ENCODE peak calls at places on chromosomes 13 and 19, in ten cellular contexts. G, J, N, H, E, Q, T, X, W and V are unnamed samples.

GRCh38 chr13:67023088-67023893 is 206.8 kb downstream of the PCDH9 start:
- DNase-seq in T (no peak), X (no peak), N (no peak), J (peak; percentile 54), W (no peak), Q (peak; percentile 37), G (no peak), E (no peak), H (peak; percentile 74), V (no peak)

GRCh38 chr13:47190696-47191095 is 293.8 kb upstream of the HTR2A start:
- DNase-seq in T (no peak), J (no peak), G (no peak), Q (no peak), N (no peak), X (no peak), E (no peak), H (no peak), W (no peak), V (no peak)

GRCh38 chr13:46668906-46669525 is 116.0 kb downstream of the LRCH1 start:
- DNase-seq in J (no peak), N (no peak), H (no peak), T (no peak), E (no peak), G (no peak), X (no peak), W (no peak), Q (no peak), V (no peak)

GRCh38 chr13:27137759-27138158 is 33.9 kb downstream of the USP12 start:
- DNase-seq in G (no peak), H (no peak), J (no peak), X (no peak), N (peak; percentile 60), W (no peak), T (no peak), E (no peak), Q (no peak), V (no peak)

GRCh38 chr13:29684441-29684840 is 89.0 kb upstream of the SLC7A1 start:
- DNase-seq in J (no peak), G (no peak), E (no peak), N (no peak), Q (no peak), X (no peak), W (no peak), T (no peak), H (peak; percentile 46), V (no peak)

GRCh38 chr13:113981201-113981605 is 7.3 kb upstream of the C13orf46 start:
- DNase-seq in Q (no peak), E (peak; percentile 81), H (no peak), X (no peak), G (no peak), J (peak; percentile 65), T (no peak), W (peak; percentile 90), N (no peak), V (peak; percentile 100)

GRCh38 chr19:4119763-4120162 is 4.2 kb downstream of the MAP2K2 start:
- DNase-seq in H (no peak), J (no peak), T (no peak), Q (no peak), G (no peak), X (no peak), W (no peak), E (no peak), N (no peak), V (no peak)

GRCh38 chr19:53864308-53864836 is 3.3 kb upstream of the MYADM start:
- DNase-seq in E (no peak), T (no peak), G (no peak), N (peak; percentile 35), J (no peak), X (peak; percentile 80), H (no peak), Q (no peak), W (no peak), V (no peak)

GRCh38 chr19:29666634-29667389 is 1.6 kb downstream of the PLEKHF1 start:
- DNase-seq in H (peak; percentile 80), T (no peak), Q (no peak), W (peak; percentile 58), X (no peak), E (peak; percentile 67), J (peak; percentile 76), N (no peak), G (no peak), V (no peak)

GRCh38 chr13:100537951-100538462 is 50.6 kb downstream of the GGACT start:
- DNase-seq in X (no peak), J (no peak), H (no peak), E (no peak), G (no peak), W (no peak), T (no peak), Q (no peak), N (no peak), V (no peak)

GRCh38 chr19:17777840-17778620 is 16.9 kb upstream of the B3GNT3 start:
- DNase-seq in T (no peak), N (no peak), Q (peak; percentile 79), H (no peak), X (peak; percentile 43), W (peak; percentile 88), G (peak; percentile 71), E (no peak), J (peak; percentile 94), V (peak; percentile 38)

GRCh38 chr13:108113407-108113806 is 101.9 kb downstream of the LIG4 start:
- DNase-seq in T (no peak), X (no peak), J (no peak), Q (no peak), W (no peak), G (no peak), E (no peak), N (no peak), H (no peak), V (no peak)

GRCh38 chr13:93201992-93202558 is 24.5 kb upstream of the GPC6 start:
- DNase-seq in Q (no peak), W (no peak), G (no peak), T (no peak), X (no peak), J (no peak), N (no peak), H (no peak), E (no peak), V (no peak)

GRCh38 chr13:95023405-95023804 is 277.8 kb downstream of the ABCC4 start:
- DNase-seq in Q (no peak), J (no peak), G (no peak), T (no peak), H (no peak), E (no peak), N (no peak), W (no peak), X (no peak), V (no peak)

GRCh38 chr13:100797921-100798320 is 123.3 kb upstream of the TMTC4 start:
- DNase-seq in G (peak; percentile 13), N (no peak), J (no peak), E (no peak), T (no peak), X (no peak), H (no peak), Q (no peak), W (no peak), V (no peak)

GRCh38 chr19:11322269-11323024 is 17.0 kb downstream of the RAB3D start:
- DNase-seq in T (no peak), Q (no peak), G (no peak), J (no peak), E (no peak), N (no peak), H (no peak), W (no peak), X (peak; percentile 46), V (no peak)

GRCh38 chr19:23561341-23561740 is 125.7 kb downstream of the ZNF675 start:
- DNase-seq in E (no peak), T (no peak), J (no peak), G (no peak), Q (no peak), X (no peak), H (no peak), W (no peak), N (no peak), V (no peak)

GRCh38 chr19:6769006-6769637 is 1.9 kb upstream of the SH2D3A start:
- DNase-seq in Q (peak; percentile 65), G (no peak), E (no peak), T (no peak), W (no peak), N (no peak), J (no peak), H (no peak), X (no peak), V (no peak)

GRCh38 chr13:105184221-105184620 is 1351.2 kb downstream of the EFNB2 start:
- DNase-seq in N (no peak), W (no peak), X (no peak), E (no peak), J (no peak), H (no peak), T (no peak), G (no peak), Q (no peak), V (no peak)

GRCh38 chr19:1568320-1569019 is at the start of gene MEX3D:
- DNase-seq in T (peak; percentile 74), H (peak; percentile 43), J (peak; percentile 18), N (peak; percentile 63), W (peak; percentile 79), G (peak; percentile 64), E (peak; percentile 71), X (peak; percentile 83), Q (peak; percentile 91), V (peak; percentile 91)

GRCh38 chr19:42069619-42070293 is at the start of gene GRIK5:
- DNase-seq in J (no peak), W (no peak), E (no peak), Q (no peak), G (peak; percentile 67), H (no peak), N (peak; percentile 57), X (no peak), T (no peak), V (no peak)

GRCh38 chr19:13208131-13208963 is 58.1 kb downstream of the IER2 start:
- DNase-seq in T (peak; percentile 31), G (no peak), Q (peak; percentile 90), H (peak; percentile 75), E (no peak), X (no peak), J (no peak), N (no peak), W (peak; percentile 74), V (peak; percentile 80)

GRCh38 chr19:7899751-7900352 is 3.8 kb upstream of the MAP2K7 start:
- DNase-seq in Q (no peak), X (no peak), J (no peak), N (no peak), H (no peak), E (no peak), W (no peak), G (no peak), T (no peak), V (no peak)

GRCh38 chr19:36771275-36772231 is 1.1 kb downstream of the ZNF850 start:
- DNase-seq in W (peak; percentile 56), T (no peak), N (peak; percentile 21), X (peak; percentile 61), G (peak; percentile 73), J (peak; percentile 95), Q (peak; percentile 42), E (peak; percentile 73), H (peak; percentile 47), V (no peak)

GRCh38 chr19:1236566-1236965 is 1.2 kb downstream of the CBARP start:
- DNase-seq in G (peak; percentile 64), N (no peak), T (no peak), J (no peak), Q (no peak), H (no peak), W (no peak), X (no peak), E (no peak), V (no peak)

GRCh38 chr13:98954313-98954712 is 23.6 kb downstream of the DOCK9 start:
- DNase-seq in X (no peak), T (no peak), E (no peak), N (no peak), W (no peak), Q (no peak), G (no peak), H (no peak), J (no peak), V (no peak)

GRCh38 chr19:55619264-55619663 is 5.1 kb downstream of the ZNF784 start:
- DNase-seq in J (no peak), N (no peak), Q (no peak), T (no peak), X (no peak), H (no peak), E (no peak), W (no peak), G (no peak), V (no peak)

GRCh38 chr19:14366529-14366928 is 14.7 kb upstream of the ADGRE5 start:
- DNase-seq in N (peak; percentile 60), Q (peak; percentile 89), W (peak; percentile 92), H (no peak), E (peak; percentile 78), G (peak; percentile 62), X (peak; percentile 80), T (peak; percentile 88), J (peak; percentile 90), V (peak; percentile 98)